ENCODE peak calls at places on chromosomes 6 and 20, in five cellular contexts. V is K562, H is HCT116, C is HepG2, E is Panc1. B is an unnamed sample.

GRCh38 chr6:31495580-31495979 is 2.4 kb upstream of the MICB start:
- DNase-seq in V (no peak), H (no peak), C (no peak), E (no peak), B (no peak)

GRCh38 chr20:50652702-50653294 is 38.5 kb downstream of the RIPOR3 start:
- DNase-seq in V (no peak), H (no peak), C (no peak), E (no peak), B (no peak)

GRCh38 chr20:55676097-55676496 is 329.2 kb downstream of the CBLN4 start:
- DNase-seq in V (no peak), H (no peak), C (no peak), E (no peak), B (no peak)

GRCh38 chr20:37954626-37955025 is 51.7 kb downstream of the VSTM2L start:
- DNase-seq in V (no peak), H (no peak), C (no peak), E (no peak), B (peak)

GRCh38 chr6:106444777-106445507 is 84.4 kb downstream of the CRYBG1 start:
- DNase-seq in V (peak), H (peak), C (peak), E (peak), B (no peak)

GRCh38 chr6:32432050-32432450 is 7.6 kb upstream of the HLA-DRA start:
- DNase-seq in V (peak), H (peak), C (peak), E (no peak), B (no peak)

GRCh38 chr6:97913721-97914120 is 630.7 kb upstream of the MMS22L start:
- DNase-seq in V (no peak), H (no peak), C (no peak), E (no peak), B (no peak)

GRCh38 chr20:57772349-57772964 is 62.6 kb upstream of the PMEPA1 start:
- DNase-seq in V (peak), H (no peak), C (no peak), E (peak), B (no peak)

GRCh38 chr6:44301106-44301505 is 12.0 kb downstream of the AARS2 start:
- DNase-seq in V (no peak), H (no peak), C (no peak), E (no peak), B (no peak)

GRCh38 chr6:112413805-112414204 is 66.7 kb downstream of the RFPL4B start:
- DNase-seq in V (no peak), H (no peak), C (no peak), E (no peak), B (no peak)

GRCh38 chr20:21286775-21287174 is 16.4 kb upstream of the XRN2 start:
- DNase-seq in V (no peak), H (no peak), C (peak), E (no peak), B (no peak)

GRCh38 chr6:135667694-135668455 is 170.3 kb upstream of the AHI1 start:
- DNase-seq in V (no peak), H (no peak), C (no peak), E (no peak), B (no peak)

GRCh38 chr6:61210549-61210948 is 1075.5 kb downstream of the KHDRBS2 start:
- DNase-seq in V (no peak), H (no peak), C (no peak), E (no peak), B (no peak)

GRCh38 chr6:87366428-87366827 is 21.8 kb downstream of the C6orf163 start:
- DNase-seq in V (peak), H (no peak), C (no peak), E (no peak), B (no peak)

GRCh38 chr20:5918856-5919633 is 31.3 kb downstream of the TRMT6 start:
- DNase-seq in V (no peak), H (no peak), C (peak), E (peak), B (no peak)

GRCh38 chr6:127514396-127515227 is 4.5 kb downstream of the MTCL3 start:
- DNase-seq in V (no peak), H (no peak), C (no peak), E (no peak), B (peak)

GRCh38 chr6:22349051-22349450 is 52.2 kb upstream of the PRL start:
- DNase-seq in V (peak), H (no peak), C (no peak), E (no peak), B (no peak)

GRCh38 chr6:5905431-5906339 is 101.0 kb downstream of the NRN1 start:
- DNase-seq in V (no peak), H (no peak), C (no peak), E (no peak), B (peak)

GRCh38 chr6:130781557-130781956 is 45.6 kb upstream of the SMLR1 start:
- DNase-seq in V (no peak), H (no peak), C (no peak), E (no peak), B (no peak)

GRCh38 chr6:14887986-14888574 is 357.8 kb upstream of the JARID2 start:
- DNase-seq in V (no peak), H (no peak), C (no peak), E (no peak), B (no peak)

GRCh38 chr20:18412202-18412901 is 54.5 kb downstream of the DZANK1 start:
- DNase-seq in V (no peak), H (no peak), C (no peak), E (no peak), B (no peak)

GRCh38 chr6:168361766-168362165 is 42.2 kb upstream of the DACT2 start:
- DNase-seq in V (no peak), H (no peak), C (no peak), E (no peak), B (no peak)

GRCh38 chr6:8429821-8430220 is 5.5 kb downstream of the SLC35B3 start:
- DNase-seq in V (no peak), H (no peak), C (no peak), E (no peak), B (no peak)

GRCh38 chr6:137823826-137824501 is 43.1 kb upstream of the TNFAIP3 start:
- DNase-seq in V (peak), H (no peak), C (no peak), E (no peak), B (peak)

GRCh38 chr20:63854069-63854765 is 7.1 kb upstream of the ABHD16B start:
- DNase-seq in V (no peak), H (no peak), C (no peak), E (no peak), B (peak)

GRCh38 chr6:66289889-66290288 is 582.9 kb upstream of the EYS start:
- DNase-seq in V (no peak), H (no peak), C (no peak), E (no peak), B (no peak)

GRCh38 chr20:18545566-18545965 is 21.7 kb upstream of the SMIM26 start:
- DNase-seq in V (no peak), H (no peak), C (no peak), E (no peak), B (no peak)

DNA sequence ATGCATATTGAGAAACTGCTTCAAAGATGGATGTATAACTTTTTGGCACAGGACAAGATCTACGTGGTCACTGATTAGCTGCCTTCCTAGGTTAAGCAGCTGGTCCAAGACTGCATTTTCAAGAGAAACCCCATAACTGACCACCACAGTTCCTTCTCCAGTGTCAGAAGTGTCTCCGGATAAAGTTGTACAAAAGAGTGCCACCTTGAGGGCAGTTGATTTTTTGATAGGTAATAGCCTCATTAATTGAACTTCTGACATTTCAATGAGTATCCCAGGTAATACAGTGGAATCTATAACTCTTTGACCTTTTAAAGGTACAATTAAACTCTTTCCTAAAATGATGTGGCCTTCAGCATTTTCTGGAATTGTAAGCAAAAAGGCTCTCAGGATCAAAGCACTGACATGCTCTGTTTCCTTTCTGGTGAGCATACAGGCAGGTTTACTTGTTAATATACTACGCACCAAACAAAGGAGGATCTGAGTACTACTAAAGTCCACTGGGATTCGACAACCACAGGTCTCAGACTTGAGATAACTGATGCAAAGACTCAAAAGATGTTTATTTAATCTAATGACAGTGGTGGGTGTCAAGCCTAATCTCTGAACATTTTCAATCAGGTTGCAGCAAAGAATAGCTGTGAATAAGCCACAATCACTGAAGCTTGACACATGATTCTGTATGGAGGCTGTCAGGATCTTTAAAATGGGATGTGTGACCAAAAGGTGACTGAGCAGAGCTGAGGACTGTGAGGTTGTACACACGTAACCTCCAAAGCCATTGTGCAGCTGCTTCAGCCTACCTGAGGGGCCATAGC is 21.2 kb downstream of the MKKS start:
- DNase-seq in V (no peak), H (no peak), C (no peak), E (no peak), B (no peak)
- H3K27ac ChIP-seq in V (no peak), H (no peak), C (no peak), E (no peak), B (no peak)

GRCh38 chr20:42267793-42268381 is 649.7 kb upstream of the CHD6 start:
- DNase-seq in V (no peak), H (no peak), C (no peak), E (no peak), B (no peak)
- TF ChIP-seq POLR2AphosphoS5 in V (no peak), H (no peak), C (no peak), E (no peak), B (no peak)

GRCh38 chr6:143783077-143783476 is 60.1 kb upstream of the LTV1 start:
- DNase-seq in V (no peak), H (no peak), C (no peak), E (no peak), B (no peak)

GRCh38 chr6:143775326-143775725 is 67.8 kb upstream of the LTV1 start:
- DNase-seq in V (no peak), H (no peak), C (no peak), E (no peak), B (no peak)

GRCh38 chr6:143774347-143774746 is 68.8 kb upstream of the LTV1 start:
- DNase-seq in V (no peak), H (no peak), C (no peak), E (no peak), B (no peak)

GRCh38 chr6:143782517-143782916 is 60.6 kb upstream of the LTV1 start:
- DNase-seq in V (no peak), H (no peak), C (no peak), E (no peak), B (no peak)

DNA sequence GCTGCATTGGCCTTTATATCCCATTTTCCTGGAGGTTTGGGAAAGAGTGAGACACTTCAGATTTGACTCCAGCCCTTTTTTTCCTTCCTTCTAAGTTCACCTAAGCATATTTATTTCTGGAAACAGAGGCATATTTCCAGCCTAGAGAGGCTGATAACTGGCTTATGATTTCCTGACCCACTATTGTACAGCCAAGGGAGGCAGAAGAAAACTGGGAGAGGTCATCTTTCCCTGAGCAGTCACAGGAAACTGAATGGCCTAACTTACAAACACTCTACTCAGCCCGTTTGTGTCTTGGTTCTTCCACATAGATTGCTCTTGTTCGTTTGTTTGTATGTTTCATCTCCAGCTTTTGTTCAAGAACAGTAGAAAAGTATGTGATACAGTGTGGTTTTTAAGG is 64.2 kb upstream of the LTV1 start:
- DNase-seq in V (no peak), H (no peak), C (no peak), E (no peak), B (no peak)
- TF ChIP-seq CTCF in V (no peak), H (no peak), C (no peak), E (no peak), B (no peak)

GRCh38 chr6:165468361-165468760 is 159.0 kb upstream of the C6orf118 start:
- DNase-seq in V (no peak), H (no peak), C (no peak), E (no peak), B (no peak)
- H3K27ac ChIP-seq in V (no peak), H (no peak), C (no peak), E (no peak), B (no peak)

DNA sequence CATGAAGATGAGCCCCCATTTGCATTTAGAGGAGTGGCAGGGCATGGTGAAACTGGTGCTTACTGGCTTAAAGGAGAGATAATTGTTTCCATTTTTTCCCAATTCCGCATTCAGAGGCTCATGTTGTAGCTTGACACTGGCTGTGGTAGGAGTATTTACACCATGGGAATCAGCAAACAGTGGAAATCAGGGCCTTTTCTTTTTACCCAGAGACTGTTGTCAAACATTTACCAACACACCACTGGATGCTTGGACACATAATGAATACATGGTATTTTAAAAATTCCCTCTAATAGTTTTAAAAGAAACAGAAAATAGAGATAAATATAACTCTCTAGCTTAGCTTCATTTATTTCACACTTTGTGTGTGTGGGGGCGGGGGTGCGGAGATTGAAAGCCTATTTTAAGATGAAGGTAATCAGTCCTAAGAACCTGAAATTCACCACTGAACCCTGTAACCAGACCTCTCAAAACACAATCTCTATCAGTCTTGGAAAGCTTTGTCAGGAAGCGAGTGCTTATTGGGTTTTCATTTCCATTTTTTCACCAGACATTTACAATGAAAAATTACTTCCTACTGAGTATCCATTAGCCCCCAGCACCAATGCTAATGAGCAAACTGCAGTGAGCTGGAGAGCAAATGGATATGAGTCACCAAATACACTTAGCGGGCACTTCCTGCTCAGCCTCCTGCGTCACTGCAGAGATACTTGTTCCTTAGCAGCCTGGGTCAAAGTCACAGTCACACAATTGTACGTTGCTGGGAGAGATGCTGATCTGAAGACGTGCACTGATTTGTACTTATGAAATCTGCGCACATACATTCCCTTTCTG is 532.0 kb downstream of the BCKDHB start:
- DNase-seq in V (no peak), H (peak), C (peak), E (peak), B (no peak)
- TF ChIP-seq POLR2AphosphoS5 in V (no peak), H (peak), C (no peak), E (no peak), B (peak)

B was measured in upper lobe of left lung.